ENCODE peak calls at places on chromosome 17, in eight cellular contexts. One of them, this sample, is unnamed.

GRCh38 chr17:61903251-61903650 is 24.5 kb downstream of the INTS2 start:
- DNase-seq in ovary: no peak
- DNase-seq in fibroblast of mammary gland: no peak
- DNase-seq in PC-3: no peak
- DNase-seq in dorsolateral prefrontal cortex: no peak
- DNase-seq in uterus: no peak
- DNase-seq in BE2C: no peak
- DNase-seq in fibroblast of pulmonary artery: no peak
- DNase-seq in this sample: no peak

GRCh38 chr17:6471531-6472465 is 27.5 kb downstream of the PIMREG start:
- DNase-seq in ovary: peak; percentile 70
- DNase-seq in fibroblast of mammary gland: peak; percentile 61
- DNase-seq in PC-3: peak; percentile 63
- DNase-seq in dorsolateral prefrontal cortex: no peak
- DNase-seq in uterus: no peak
- DNase-seq in BE2C: no peak
- DNase-seq in fibroblast of pulmonary artery: peak; percentile 82
- DNase-seq in this sample: no peak

GRCh38 chr17:7314719-7315569 is at the start of gene GPS2:
- DNase-seq in ovary: peak; percentile 93
- DNase-seq in fibroblast of mammary gland: peak; percentile 72
- DNase-seq in PC-3: peak; percentile 83
- DNase-seq in dorsolateral prefrontal cortex: peak; percentile 90
- DNase-seq in uterus: peak; percentile 91
- DNase-seq in BE2C: peak; percentile 85
- DNase-seq in fibroblast of pulmonary artery: peak; percentile 76
- DNase-seq in this sample: peak; percentile 94

GRCh38 chr17:60738287-60738686 is 60.6 kb downstream of the BCAS3 start:
- DNase-seq in ovary: no peak
- DNase-seq in fibroblast of mammary gland: no peak
- DNase-seq in PC-3: no peak
- DNase-seq in dorsolateral prefrontal cortex: no peak
- DNase-seq in uterus: no peak
- DNase-seq in BE2C: no peak
- DNase-seq in fibroblast of pulmonary artery: no peak
- DNase-seq in this sample: no peak

GRCh38 chr17:40915199-40915661 is 22.2 kb downstream of the KRT23 start:
- DNase-seq in ovary: no peak
- DNase-seq in fibroblast of mammary gland: peak; percentile 95
- DNase-seq in PC-3: peak; percentile 94
- DNase-seq in dorsolateral prefrontal cortex: no peak
- DNase-seq in uterus: no peak
- DNase-seq in BE2C: no peak
- DNase-seq in fibroblast of pulmonary artery: peak; percentile 89
- DNase-seq in this sample: no peak

GRCh38 chr17:77140878-77141767 is at the start of gene SEC14L1:
- DNase-seq in ovary: peak; percentile 65
- DNase-seq in fibroblast of mammary gland: peak; percentile 33
- DNase-seq in PC-3: peak; percentile 66
- DNase-seq in dorsolateral prefrontal cortex: no peak
- DNase-seq in uterus: peak; percentile 37
- DNase-seq in BE2C: peak; percentile 69
- DNase-seq in fibroblast of pulmonary artery: peak; percentile 54
- DNase-seq in this sample: peak; percentile 37

GRCh38 chr17:35969558-35970442 is 11.5 kb downstream of the CCL16 start:
- DNase-seq in ovary: peak; percentile 70
- DNase-seq in fibroblast of mammary gland: peak; percentile 75
- DNase-seq in PC-3: peak; percentile 81
- DNase-seq in dorsolateral prefrontal cortex: peak; percentile 83
- DNase-seq in uterus: peak; percentile 33
- DNase-seq in BE2C: peak; percentile 74
- DNase-seq in fibroblast of pulmonary artery: peak; percentile 85
- DNase-seq in this sample: peak; percentile 73

GRCh38 chr17:36602030-36602737 is 801 bp downstream of the MRM1 start:
- DNase-seq in ovary: no peak
- DNase-seq in fibroblast of mammary gland: no peak
- DNase-seq in PC-3: peak; percentile 3
- DNase-seq in dorsolateral prefrontal cortex: no peak
- DNase-seq in uterus: peak; percentile 22
- DNase-seq in BE2C: no peak
- DNase-seq in fibroblast of pulmonary artery: no peak
- DNase-seq in this sample: no peak

GRCh38 chr17:72254808-72255449 is 134.1 kb downstream of the SOX9 start:
- DNase-seq in ovary: no peak
- DNase-seq in fibroblast of mammary gland: no peak
- DNase-seq in PC-3: peak; percentile 56
- DNase-seq in dorsolateral prefrontal cortex: no peak
- DNase-seq in uterus: no peak
- DNase-seq in BE2C: no peak
- DNase-seq in fibroblast of pulmonary artery: no peak
- DNase-seq in this sample: no peak

GRCh38 chr17:63834431-63835166 is 7.1 kb upstream of the FTSJ3 start:
- DNase-seq in ovary: no peak
- DNase-seq in fibroblast of mammary gland: peak; percentile 87
- DNase-seq in PC-3: peak; percentile 92
- DNase-seq in dorsolateral prefrontal cortex: peak; percentile 71
- DNase-seq in uterus: no peak
- DNase-seq in BE2C: peak; percentile 89
- DNase-seq in fibroblast of pulmonary artery: peak; percentile 76
- DNase-seq in this sample: no peak

GRCh38 chr17:41548844-41549595 is 20.9 kb upstream of the KRT19 start:
- DNase-seq in ovary: peak; percentile 90
- DNase-seq in fibroblast of mammary gland: peak; percentile 85
- DNase-seq in PC-3: peak; percentile 91
- DNase-seq in dorsolateral prefrontal cortex: peak; percentile 73
- DNase-seq in uterus: peak; percentile 85
- DNase-seq in BE2C: peak; percentile 89
- DNase-seq in fibroblast of pulmonary artery: peak; percentile 87
- DNase-seq in this sample: peak; percentile 83

GRCh38 chr17:67546578-67547527 is 169.8 kb downstream of the PITPNC1 start:
- DNase-seq in ovary: peak; percentile 55
- DNase-seq in fibroblast of mammary gland: peak; percentile 62
- DNase-seq in PC-3: no peak
- DNase-seq in dorsolateral prefrontal cortex: no peak
- DNase-seq in uterus: peak; percentile 62
- DNase-seq in BE2C: peak; percentile 23
- DNase-seq in fibroblast of pulmonary artery: peak; percentile 83
- DNase-seq in this sample: no peak

GRCh38 chr17:19880393-19880792 is 12.7 kb upstream of the ULK2 start:
- DNase-seq in ovary: no peak
- DNase-seq in fibroblast of mammary gland: peak; percentile 20
- DNase-seq in PC-3: no peak
- DNase-seq in dorsolateral prefrontal cortex: no peak
- DNase-seq in uterus: no peak
- DNase-seq in BE2C: no peak
- DNase-seq in fibroblast of pulmonary artery: no peak
- DNase-seq in this sample: no peak

GRCh38 chr17:27821318-27821717 is 21.0 kb upstream of the NOS2 start:
- DNase-seq in ovary: no peak
- DNase-seq in fibroblast of mammary gland: no peak
- DNase-seq in PC-3: no peak
- DNase-seq in dorsolateral prefrontal cortex: no peak
- DNase-seq in uterus: no peak
- DNase-seq in BE2C: no peak
- DNase-seq in fibroblast of pulmonary artery: no peak
- DNase-seq in this sample: no peak

GRCh38 chr17:28345420-28346198 is 10.0 kb downstream of the TNFAIP1 start:
- DNase-seq in ovary: no peak
- DNase-seq in fibroblast of mammary gland: no peak
- DNase-seq in PC-3: no peak
- DNase-seq in dorsolateral prefrontal cortex: no peak
- DNase-seq in uterus: no peak
- DNase-seq in BE2C: no peak
- DNase-seq in fibroblast of pulmonary artery: no peak
- DNase-seq in this sample: no peak

GRCh38 chr17:75872434-75873351 is 5.7 kb downstream of the TRIM47 start:
- DNase-seq in ovary: peak; percentile 75
- DNase-seq in fibroblast of mammary gland: peak; percentile 73
- DNase-seq in PC-3: peak; percentile 80
- DNase-seq in dorsolateral prefrontal cortex: no peak
- DNase-seq in uterus: peak; percentile 83
- DNase-seq in BE2C: no peak
- DNase-seq in fibroblast of pulmonary artery: peak; percentile 89
- DNase-seq in this sample: no peak

GRCh38 chr17:40058151-40058784 is 4.1 kb upstream of the MED24 start:
- DNase-seq in ovary: no peak
- DNase-seq in fibroblast of mammary gland: peak; percentile 63
- DNase-seq in PC-3: no peak
- DNase-seq in dorsolateral prefrontal cortex: no peak
- DNase-seq in uterus: no peak
- DNase-seq in BE2C: no peak
- DNase-seq in fibroblast of pulmonary artery: peak; percentile 47
- DNase-seq in this sample: no peak

GRCh38 chr17:66331038-66331816 is 28.8 kb downstream of the PRKCA start:
- DNase-seq in ovary: no peak
- DNase-seq in fibroblast of mammary gland: no peak
- DNase-seq in PC-3: no peak
- DNase-seq in dorsolateral prefrontal cortex: no peak
- DNase-seq in uterus: no peak
- DNase-seq in BE2C: no peak
- DNase-seq in fibroblast of pulmonary artery: no peak
- DNase-seq in this sample: no peak

GRCh38 chr17:2343421-2343820 is 6.1 kb downstream of the SGSM2 start:
- DNase-seq in ovary: no peak
- DNase-seq in fibroblast of mammary gland: no peak
- DNase-seq in PC-3: peak; percentile 72
- DNase-seq in dorsolateral prefrontal cortex: no peak
- DNase-seq in uterus: no peak
- DNase-seq in BE2C: no peak
- DNase-seq in fibroblast of pulmonary artery: no peak
- DNase-seq in this sample: no peak

GRCh38 chr17:5902671-5903070 is 167.5 kb upstream of the WSCD1 start:
- DNase-seq in ovary: no peak
- DNase-seq in fibroblast of mammary gland: no peak
- DNase-seq in PC-3: no peak
- DNase-seq in dorsolateral prefrontal cortex: no peak
- DNase-seq in uterus: no peak
- DNase-seq in BE2C: no peak
- DNase-seq in fibroblast of pulmonary artery: no peak
- DNase-seq in this sample: no peak

GRCh38 chr17:40433551-40434384 is 9.5 kb upstream of the IGFBP4 start:
- DNase-seq in ovary: no peak
- DNase-seq in fibroblast of mammary gland: no peak
- DNase-seq in PC-3: no peak
- DNase-seq in dorsolateral prefrontal cortex: no peak
- DNase-seq in uterus: peak; percentile 28
- DNase-seq in BE2C: peak; percentile 56
- DNase-seq in fibroblast of pulmonary artery: peak; percentile 36
- DNase-seq in this sample: no peak

DNA sequence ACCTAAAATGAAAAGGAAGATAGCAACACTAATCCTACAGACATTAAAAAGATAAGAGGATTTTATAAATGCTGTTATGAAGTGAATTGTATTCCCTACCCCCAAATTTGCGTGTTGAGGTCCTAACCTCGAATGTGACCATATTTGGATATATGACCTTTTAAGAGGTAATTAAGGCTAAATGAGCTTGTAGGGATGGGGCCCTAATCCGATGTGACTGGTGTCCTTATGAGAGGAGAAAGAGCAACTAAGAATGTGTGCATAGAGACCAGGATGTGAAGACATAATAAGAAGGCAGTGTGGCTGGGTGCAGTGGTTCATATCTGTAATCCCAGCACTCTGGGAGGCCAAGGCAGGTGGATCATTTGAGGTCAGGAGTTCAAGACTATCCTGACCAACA is 48.2 kb upstream of the FAM20A start:
- DNase-seq in ovary: no peak
- DNase-seq in fibroblast of mammary gland: no peak
- DNase-seq in PC-3: no peak
- DNase-seq in dorsolateral prefrontal cortex: no peak
- DNase-seq in uterus: no peak
- DNase-seq in BE2C: no peak
- DNase-seq in fibroblast of pulmonary artery: no peak
- DNase-seq in this sample: no peak
- TF ChIP-seq CTCF in ovary: no peak
- TF ChIP-seq CTCF in fibroblast of mammary gland: no peak
- TF ChIP-seq CTCF in PC-3: no peak
- TF ChIP-seq CTCF in dorsolateral prefrontal cortex: no peak
- TF ChIP-seq CTCF in uterus: no peak
- TF ChIP-seq CTCF in BE2C: no peak
- TF ChIP-seq CTCF in fibroblast of pulmonary artery: no peak
- TF ChIP-seq CTCF in this sample: no peak

GRCh38 chr17:8629371-8630226 is 926 bp downstream of the MYH10 start:
- DNase-seq in ovary: peak; percentile 63
- DNase-seq in fibroblast of mammary gland: peak; percentile 30
- DNase-seq in PC-3: no peak
- DNase-seq in dorsolateral prefrontal cortex: no peak
- DNase-seq in uterus: peak; percentile 51
- DNase-seq in BE2C: peak; percentile 25
- DNase-seq in fibroblast of pulmonary artery: peak; percentile 36
- DNase-seq in this sample: no peak

GRCh38 chr17:8630802-8631553 is 453 bp upstream of the MYH10 start:
- DNase-seq in ovary: peak; percentile 98
- DNase-seq in fibroblast of mammary gland: peak; percentile 99
- DNase-seq in PC-3: peak; percentile 97
- DNase-seq in dorsolateral prefrontal cortex: peak; percentile 99
- DNase-seq in uterus: peak; percentile 98
- DNase-seq in BE2C: peak; percentile 95
- DNase-seq in fibroblast of pulmonary artery: peak; percentile 100
- DNase-seq in this sample: peak; percentile 68

GRCh38 chr17:8628609-8629169 is 1.8 kb downstream of the MYH10 start:
- DNase-seq in ovary: no peak
- DNase-seq in fibroblast of mammary gland: peak; percentile 12
- DNase-seq in PC-3: no peak
- DNase-seq in dorsolateral prefrontal cortex: no peak
- DNase-seq in uterus: no peak
- DNase-seq in BE2C: peak; percentile 8
- DNase-seq in fibroblast of pulmonary artery: peak; percentile 20
- DNase-seq in this sample: no peak

GRCh38 chr17:8631554-8631877 is 991 bp upstream of the MYH10 start:
- DNase-seq in ovary: no peak
- DNase-seq in fibroblast of mammary gland: peak; percentile 15
- DNase-seq in PC-3: no peak
- DNase-seq in dorsolateral prefrontal cortex: no peak
- DNase-seq in uterus: no peak
- DNase-seq in BE2C: no peak
- DNase-seq in fibroblast of pulmonary artery: peak; percentile 32
- DNase-seq in this sample: no peak

GRCh38 chr17:8630227-8630801 is at the start of gene MYH10:
- DNase-seq in ovary: peak; percentile 67
- DNase-seq in fibroblast of mammary gland: no peak
- DNase-seq in PC-3: no peak
- DNase-seq in dorsolateral prefrontal cortex: no peak
- DNase-seq in uterus: no peak
- DNase-seq in BE2C: no peak
- DNase-seq in fibroblast of pulmonary artery: no peak
- DNase-seq in this sample: no peak
- TF ChIP-seq CTCF in ovary: peak; percentile 41
- TF ChIP-seq CTCF in fibroblast of mammary gland: no peak
- TF ChIP-seq CTCF in PC-3: no peak
- TF ChIP-seq CTCF in dorsolateral prefrontal cortex: no peak
- TF ChIP-seq CTCF in uterus: peak; percentile 49
- TF ChIP-seq CTCF in BE2C: no peak
- TF ChIP-seq CTCF in fibroblast of pulmonary artery: no peak
- TF ChIP-seq CTCF in this sample: no peak

GRCh38 chr17:29565643-29566472 is 979 bp downstream of the ABHD15 start:
- DNase-seq in ovary: peak; percentile 44
- DNase-seq in fibroblast of mammary gland: no peak
- DNase-seq in PC-3: no peak
- DNase-seq in dorsolateral prefrontal cortex: peak; percentile 25
- DNase-seq in uterus: peak; percentile 22
- DNase-seq in BE2C: no peak
- DNase-seq in fibroblast of pulmonary artery: no peak
- DNase-seq in this sample: peak; percentile 52
- TF ChIP-seq CTCF in ovary: no peak
- TF ChIP-seq CTCF in fibroblast of mammary gland: peak; percentile 0
- TF ChIP-seq CTCF in PC-3: no peak
- TF ChIP-seq CTCF in dorsolateral prefrontal cortex: no peak
- TF ChIP-seq CTCF in uterus: no peak
- TF ChIP-seq CTCF in BE2C: peak; percentile 13
- TF ChIP-seq CTCF in fibroblast of pulmonary artery: no peak
- TF ChIP-seq CTCF in this sample: no peak

GRCh38 chr17:57490890-57491289 is 234.6 kb downstream of the MSI2 start:
- DNase-seq in ovary: no peak
- DNase-seq in fibroblast of mammary gland: no peak
- DNase-seq in PC-3: no peak
- DNase-seq in dorsolateral prefrontal cortex: no peak
- DNase-seq in uterus: no peak
- DNase-seq in BE2C: no peak
- DNase-seq in fibroblast of pulmonary artery: no peak
- DNase-seq in this sample: no peak
- TF ChIP-seq CTCF in ovary: no peak
- TF ChIP-seq CTCF in fibroblast of mammary gland: no peak
- TF ChIP-seq CTCF in PC-3: no peak
- TF ChIP-seq CTCF in dorsolateral prefrontal cortex: no peak
- TF ChIP-seq CTCF in uterus: no peak
- TF ChIP-seq CTCF in BE2C: no peak
- TF ChIP-seq CTCF in fibroblast of pulmonary artery: no peak
- TF ChIP-seq CTCF in this sample: no peak

This sample was measured in natural killer cell.